ENCODE peak calls at places on chromosomes 11 and 22, in four cellular contexts. One of them, this sample, is unnamed.

GRCh38 chr11:65583589-65583988 is 7.7 kb downstream of the EHBP1L1 start:
- DNase-seq in neural progenitor cell: no peak
- DNase-seq in choroid plexus epithelial cell: no peak
- DNase-seq in WTC11: no peak
- DNase-seq in this sample: no peak

GRCh38 chr11:33045551-33046255 is 6.3 kb downstream of the TCP11L1 start:
- DNase-seq in WTC11: no peak
- DNase-seq in choroid plexus epithelial cell: no peak
- DNase-seq in neural progenitor cell: no peak
- DNase-seq in this sample: no peak

GRCh38 chr11:82750643-82751139 is 17.0 kb upstream of the FAM181B start:
- DNase-seq in neural progenitor cell: peak; percentile 94
- DNase-seq in WTC11: peak; percentile 19
- DNase-seq in choroid plexus epithelial cell: no peak
- DNase-seq in this sample: peak; percentile 15

GRCh38 chr11:115241899-115242298 is 262.3 kb downstream of the CADM1 start:
- DNase-seq in WTC11: no peak
- DNase-seq in neural progenitor cell: no peak
- DNase-seq in choroid plexus epithelial cell: no peak
- DNase-seq in this sample: no peak

GRCh38 chr22:25451480-25452114 is 112.9 kb upstream of the GRK3 start:
- DNase-seq in WTC11: no peak
- DNase-seq in neural progenitor cell: no peak
- DNase-seq in choroid plexus epithelial cell: peak; percentile 30
- DNase-seq in this sample: no peak

GRCh38 chr11:45654741-45655283 is 10.6 kb downstream of the CHST1 start:
- DNase-seq in WTC11: no peak
- DNase-seq in choroid plexus epithelial cell: no peak
- DNase-seq in neural progenitor cell: no peak
- DNase-seq in this sample: no peak

GRCh38 chr22:31274017-31274416 is 18.3 kb downstream of the PIK3IP1 start:
- DNase-seq in choroid plexus epithelial cell: no peak
- DNase-seq in WTC11: no peak
- DNase-seq in neural progenitor cell: no peak
- DNase-seq in this sample: no peak

GRCh38 chr11:129460714-129461113 is 85.1 kb downstream of the BARX2 start:
- DNase-seq in choroid plexus epithelial cell: no peak
- DNase-seq in neural progenitor cell: no peak
- DNase-seq in WTC11: no peak
- DNase-seq in this sample: no peak

GRCh38 chr11:35735411-35735810 is 72.8 kb downstream of the TRIM44 start:
- DNase-seq in WTC11: no peak
- DNase-seq in neural progenitor cell: no peak
- DNase-seq in choroid plexus epithelial cell: no peak
- DNase-seq in this sample: no peak

GRCh38 chr11:47327025-47327424 is 25.5 kb downstream of the MYBPC3 start:
- DNase-seq in WTC11: no peak
- DNase-seq in neural progenitor cell: no peak
- DNase-seq in choroid plexus epithelial cell: no peak
- DNase-seq in this sample: no peak

GRCh38 chr11:3665336-3666022 is 5.7 kb downstream of the CHRNA10 start:
- DNase-seq in neural progenitor cell: no peak
- DNase-seq in choroid plexus epithelial cell: no peak
- DNase-seq in WTC11: no peak
- DNase-seq in this sample: no peak

GRCh38 chr22:19035474-19036228 is 86.6 kb downstream of the DGCR2 start:
- DNase-seq in WTC11: peak; percentile 72
- DNase-seq in choroid plexus epithelial cell: peak; percentile 11
- DNase-seq in neural progenitor cell: peak; percentile 81
- DNase-seq in this sample: no peak

GRCh38 chr11:130400793-130401483 is 27.5 kb downstream of the ADAMTS8 start:
- DNase-seq in neural progenitor cell: no peak
- DNase-seq in WTC11: no peak
- DNase-seq in choroid plexus epithelial cell: peak; percentile 84
- DNase-seq in this sample: no peak

GRCh38 chr11:125724125-125724524 is 22.0 kb upstream of the PATE1 start:
- DNase-seq in choroid plexus epithelial cell: peak; percentile 38
- DNase-seq in neural progenitor cell: peak; percentile 34
- DNase-seq in WTC11: no peak
- DNase-seq in this sample: no peak

GRCh38 chr22:31039393-31039792 is 41.7 kb upstream of the SMTN start:
- DNase-seq in choroid plexus epithelial cell: peak; percentile 68
- DNase-seq in neural progenitor cell: no peak
- DNase-seq in WTC11: no peak
- DNase-seq in this sample: no peak

GRCh38 chr11:47233989-47234668 is 14.5 kb downstream of the ACP2 start:
- DNase-seq in WTC11: peak; percentile 22
- DNase-seq in neural progenitor cell: peak; percentile 59
- DNase-seq in choroid plexus epithelial cell: peak; percentile 76
- DNase-seq in this sample: peak; percentile 19

GRCh38 chr22:37485006-37485713 is 1.0 kb downstream of the MFNG start:
- DNase-seq in WTC11: no peak
- DNase-seq in choroid plexus epithelial cell: no peak
- DNase-seq in neural progenitor cell: no peak
- DNase-seq in this sample: peak; percentile 78

GRCh38 chr11:69018924-69019323 is 5.9 kb upstream of the MRGPRF start:
- DNase-seq in WTC11: no peak
- DNase-seq in choroid plexus epithelial cell: no peak
- DNase-seq in neural progenitor cell: no peak
- DNase-seq in this sample: no peak

GRCh38 chr22:23183107-23183698 is 2.9 kb downstream of the BCR start:
- DNase-seq in neural progenitor cell: peak; percentile 96
- DNase-seq in WTC11: peak; percentile 86
- DNase-seq in choroid plexus epithelial cell: peak; percentile 76
- DNase-seq in this sample: no peak

DNA sequence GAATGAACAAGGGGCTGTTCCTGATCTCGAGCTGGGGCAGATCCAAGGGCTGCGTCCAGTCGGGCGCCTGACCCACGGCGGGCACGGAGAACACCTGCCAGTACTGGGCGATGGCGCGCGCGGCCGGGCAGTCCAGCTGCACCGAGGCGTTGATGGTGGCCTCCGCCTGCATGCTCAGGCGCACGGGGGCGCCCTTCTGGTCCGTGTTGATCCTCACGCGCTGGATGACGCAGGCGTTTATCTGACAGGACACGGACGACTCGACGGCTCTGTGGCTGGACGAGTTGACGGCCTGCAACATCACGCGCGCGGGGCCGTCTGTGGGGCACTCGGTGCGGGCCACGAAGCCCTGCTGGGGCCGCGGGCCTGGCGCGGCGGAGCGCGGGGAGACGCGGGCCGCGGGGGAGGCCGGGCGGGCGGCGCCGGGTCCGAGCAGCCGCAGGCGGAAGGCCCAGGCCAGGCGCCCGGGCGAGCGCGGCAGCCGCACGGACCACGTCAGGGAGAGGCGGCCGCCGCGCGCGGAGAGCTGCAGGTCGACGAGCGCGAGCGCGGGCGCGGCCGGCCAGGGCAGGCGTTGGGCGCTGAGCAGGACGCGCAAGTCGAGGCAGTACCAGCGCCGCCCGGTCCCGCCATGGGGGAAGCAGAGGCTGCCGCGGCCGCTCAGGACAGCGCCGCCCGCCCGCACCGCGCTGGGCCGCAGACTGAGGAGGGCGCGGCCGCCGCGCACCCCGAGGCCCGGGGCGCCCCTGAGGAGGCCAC is 515 bp downstream of the PKDREJ start:
- DNase-seq in choroid plexus epithelial cell: peak; percentile 49
- DNase-seq in neural progenitor cell: peak; percentile 74
- DNase-seq in WTC11: peak; percentile 80
- DNase-seq in this sample: peak; percentile 68
- TF ChIP-seq CTCF in choroid plexus epithelial cell: peak; percentile 23
- TF ChIP-seq CTCF in neural progenitor cell: peak; percentile 53
- TF ChIP-seq CTCF in WTC11: peak; percentile 34
- TF ChIP-seq CTCF in this sample: peak; percentile 29

DNA sequence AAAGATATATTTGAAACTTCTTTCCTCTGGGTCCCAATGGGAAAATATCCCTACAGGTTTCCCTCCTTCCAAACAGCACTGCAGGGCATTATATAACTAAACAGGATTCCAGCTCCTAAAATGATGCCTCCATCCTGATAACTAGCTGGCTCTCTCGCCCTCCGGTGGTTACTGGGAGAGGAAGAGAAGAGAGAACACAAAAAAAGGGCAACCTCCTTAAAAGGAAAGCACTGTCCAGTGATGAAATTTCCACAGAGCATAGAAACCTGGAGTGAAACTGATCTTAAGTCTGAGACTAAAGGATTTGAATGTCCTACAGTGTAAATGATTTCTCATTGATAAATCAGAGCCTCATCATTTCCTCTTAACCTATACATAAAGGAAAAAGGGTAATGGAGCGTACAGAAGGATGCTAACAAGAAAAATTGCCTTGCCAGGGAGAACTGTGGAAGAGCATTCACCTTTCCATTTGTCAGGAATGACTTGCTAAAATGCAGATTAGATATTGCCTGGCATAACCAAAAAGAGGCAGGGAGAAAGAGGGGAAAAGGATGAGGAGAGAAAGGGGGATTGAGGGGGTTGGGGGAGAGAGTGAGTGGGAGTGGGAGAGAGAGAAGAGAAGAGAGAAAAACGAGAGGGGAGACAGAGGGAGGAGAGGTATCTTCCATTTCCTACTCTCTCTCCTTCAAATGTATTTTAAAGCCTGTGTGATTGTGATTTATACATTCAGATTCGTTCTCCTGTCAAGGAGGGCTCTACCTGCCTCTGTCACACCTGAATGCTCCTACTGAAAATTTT is 121.4 kb downstream of the APOL5 start:
- DNase-seq in neural progenitor cell: peak; percentile 68
- DNase-seq in choroid plexus epithelial cell: peak; percentile 84
- DNase-seq in WTC11: peak; percentile 22
- DNase-seq in this sample: peak; percentile 6
- TF ChIP-seq CTCF in neural progenitor cell: peak; percentile 49
- TF ChIP-seq CTCF in choroid plexus epithelial cell: peak; percentile 71
- TF ChIP-seq CTCF in WTC11: no peak
- TF ChIP-seq CTCF in this sample: no peak

GRCh38 chr22:50343541-50343935 is 411 bp downstream of the PPP6R2 start:
- DNase-seq in choroid plexus epithelial cell: no peak
- DNase-seq in WTC11: no peak
- DNase-seq in neural progenitor cell: no peak
- DNase-seq in this sample: peak; percentile 27

GRCh38 chr22:50340157-50340879 is 2.8 kb upstream of the PPP6R2 start:
- DNase-seq in choroid plexus epithelial cell: peak; percentile 20
- DNase-seq in WTC11: no peak
- DNase-seq in neural progenitor cell: peak; percentile 56
- DNase-seq in this sample: peak; percentile 33

GRCh38 chr22:50341977-50342650 is 1.0 kb upstream of the PPP6R2 start:
- DNase-seq in neural progenitor cell: peak; percentile 96
- DNase-seq in WTC11: peak; percentile 96
- DNase-seq in choroid plexus epithelial cell: peak; percentile 87
- DNase-seq in this sample: peak; percentile 94

GRCh38 chr22:50346415-50346945 is 3.4 kb downstream of the PPP6R2 start:
- DNase-seq in choroid plexus epithelial cell: no peak
- DNase-seq in neural progenitor cell: peak; percentile 37
- DNase-seq in WTC11: no peak
- DNase-seq in this sample: no peak

GRCh38 chr22:50342651-50343540 is at the start of gene PPP6R2:
- DNase-seq in WTC11: peak; percentile 78
- DNase-seq in choroid plexus epithelial cell: peak; percentile 76
- DNase-seq in neural progenitor cell: peak; percentile 93
- DNase-seq in this sample: peak; percentile 88
- TF ChIP-seq CTCF in WTC11: no peak
- TF ChIP-seq CTCF in choroid plexus epithelial cell: no peak
- TF ChIP-seq CTCF in neural progenitor cell: no peak
- TF ChIP-seq CTCF in this sample: peak; percentile 46

GRCh38 chr11:120667934-120668333 is 156.4 kb downstream of the GRIK4 start:
- DNase-seq in choroid plexus epithelial cell: no peak
- DNase-seq in neural progenitor cell: no peak
- DNase-seq in WTC11: no peak
- DNase-seq in this sample: no peak
- TF ChIP-seq CTCF in choroid plexus epithelial cell: no peak
- TF ChIP-seq CTCF in neural progenitor cell: no peak
- TF ChIP-seq CTCF in WTC11: no peak
- TF ChIP-seq CTCF in this sample: no peak

This sample was measured in activated CD8-positive, alpha-beta T cell treated with anti-CD3 and anti-CD28 coated beads for 36 hours.